ENCODE peak calls at places on chromosomes 13 and 19, in five cellular contexts. K is spleen, X is small intestine, L is cardiac muscle cell, F is RWPE1. B is an unnamed sample.

GRCh38 chr19:15652559-15653278 is 12.0 kb downstream of the CYP4F3 start:
- DNase-seq in L (no peak), F (no peak), K (no peak), X (no peak), B (no peak)

GRCh38 chr19:40223135-40223822 is 3.2 kb downstream of the CCNP start:
- DNase-seq in K (no peak), F (no peak), X (peak), L (no peak), B (no peak)

GRCh38 chr13:46386996-46387851 is at the start of gene RUBCNL:
- DNase-seq in X (peak), F (peak), K (peak), L (no peak), B (peak)

GRCh38 chr19:40724315-40724714 is 7.4 kb downstream of the ITPKC start:
- DNase-seq in L (no peak), F (no peak), X (no peak), K (no peak), B (no peak)

GRCh38 chr13:22055259-22055658 is 384.4 kb downstream of the FGF9 start:
- DNase-seq in F (no peak), K (no peak), L (no peak), X (no peak), B (no peak)

GRCh38 chr19:19459707-19460251 is 54.3 kb downstream of the GATAD2A start:
- DNase-seq in K (peak), X (peak), F (peak), L (peak), B (no peak)

GRCh38 chr13:41384749-41385503 is 72.4 kb upstream of the RGCC start:
- DNase-seq in K (no peak), F (peak), L (peak), X (no peak), B (no peak)

GRCh38 chr13:94558721-94559120 is 37.2 kb downstream of the TGDS start:
- DNase-seq in L (no peak), X (peak), F (no peak), K (no peak), B (no peak)

GRCh38 chr13:51620165-51620983 is 36.1 kb downstream of the WDFY2 start:
- DNase-seq in F (no peak), K (no peak), X (no peak), L (no peak), B (peak)

GRCh38 chr13:93146584-93147292 is 79.9 kb upstream of the GPC6 start:
- DNase-seq in K (no peak), L (peak), F (no peak), X (no peak), B (no peak)

GRCh38 chr19:53944933-53945332 is 17.8 kb upstream of the CACNG8 start:
- DNase-seq in K (no peak), L (no peak), X (no peak), F (no peak), B (no peak)

GRCh38 chr13:37303610-37304009 is 198.1 kb upstream of the CSNK1A1L start:
- DNase-seq in X (no peak), F (no peak), L (no peak), K (no peak), B (no peak)

GRCh38 chr13:37306778-37307544 is 201.5 kb upstream of the CSNK1A1L start:
- DNase-seq in K (no peak), L (peak), X (no peak), F (peak), B (no peak)
- H3K27ac ChIP-seq in K (no peak), L (no peak), X (no peak), F (peak), B (no peak)

DNA sequence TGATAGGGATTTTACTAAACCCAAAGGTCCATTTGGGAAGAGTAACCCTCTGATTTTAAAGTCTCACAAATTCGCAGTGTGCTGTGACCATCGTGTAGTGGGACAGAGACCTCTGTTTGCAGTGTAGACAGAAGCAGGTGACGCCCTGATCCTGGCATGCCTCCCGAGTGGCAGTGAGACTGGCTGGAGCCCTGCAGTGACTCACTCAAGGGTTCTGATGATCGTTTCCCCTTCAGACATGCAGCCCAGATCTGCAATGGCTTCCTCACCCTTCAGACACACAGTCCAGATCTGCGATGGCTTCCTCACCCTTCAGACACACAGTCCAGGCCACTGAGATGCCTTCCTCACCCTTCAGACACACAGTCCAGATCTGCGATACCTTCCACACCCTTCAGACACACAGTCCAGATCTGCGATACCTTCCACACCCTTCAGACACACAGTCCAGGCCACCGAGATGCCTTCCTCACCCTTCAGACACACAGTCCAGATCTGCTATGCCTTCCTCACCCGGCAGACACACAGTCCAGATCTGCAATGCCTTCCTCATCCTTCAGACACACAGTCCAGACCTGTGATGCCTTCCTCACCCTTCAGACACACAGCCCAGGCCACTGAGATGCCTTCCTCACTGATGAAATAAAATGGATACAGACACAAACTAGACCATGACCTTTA is 125.2 kb downstream of the ATP11A start:
- DNase-seq in X (no peak), K (no peak), F (no peak), L (peak), B (no peak)
- H3K27ac ChIP-seq in X (no peak), K (no peak), F (no peak), L (peak), B (no peak)

GRCh38 chr13:109678459-109678858 is 107.9 kb downstream of the IRS2 start:
- DNase-seq in F (no peak), K (no peak), X (no peak), L (no peak), B (no peak)
- H3K27ac ChIP-seq in F (no peak), K (no peak), X (no peak), L (no peak), B (no peak)

GRCh38 chr19:32067686-32068085 is 277.7 kb upstream of the ZNF507 start:
- DNase-seq in K (no peak), F (no peak), L (no peak), X (no peak), B (no peak)
- H3K27ac ChIP-seq in K (no peak), F (no peak), L (no peak), X (no peak), B (no peak)

GRCh38 chr19:49559443-49559842 is 20.9 kb downstream of the NOSIP start:
- DNase-seq in L (no peak), X (no peak), K (no peak), F (no peak), B (no peak)
- H3K27ac ChIP-seq in L (no peak), X (peak), K (no peak), F (peak), B (peak)

GRCh38 chr19:47228937-47229673 is 1.9 kb downstream of the BBC3 start:
- DNase-seq in F (no peak), L (no peak), K (no peak), X (no peak), B (peak)
- H3K27ac ChIP-seq in F (peak), L (no peak), K (peak), X (no peak), B (peak)

GRCh38 chr13:65932013-65932412 is 1298.1 kb downstream of the PCDH9 start:
- DNase-seq in F (no peak), L (no peak), K (no peak), X (no peak), B (no peak)

GRCh38 chr13:65929436-65929835 is 1300.7 kb downstream of the PCDH9 start:
- DNase-seq in X (no peak), L (no peak), K (no peak), F (no peak), B (no peak)

GRCh38 chr13:65936249-65936648 is 1293.9 kb downstream of the PCDH9 start:
- DNase-seq in F (no peak), K (no peak), L (no peak), X (no peak), B (no peak)

GRCh38 chr13:65926750-65927171 is 1303.4 kb downstream of the PCDH9 start:
- DNase-seq in K (no peak), F (no peak), L (peak), X (no peak), B (no peak)

GRCh38 chr13:65932587-65933239 is 1297.4 kb downstream of the PCDH9 start:
- DNase-seq in F (peak), K (no peak), X (no peak), L (no peak), B (no peak)
- H3K27ac ChIP-seq in F (no peak), K (no peak), X (no peak), L (no peak), B (no peak)

GRCh38 chr19:37594064-37594981 is at the start of the genes ZNF540 and ZNF571:
- DNase-seq in K (peak), F (peak), L (peak), X (peak), B (peak)
- H3K27ac ChIP-seq in K (peak), F (peak), L (peak), X (peak), B (peak)

GRCh38 chr19:46284635-46285034 is 12.2 kb upstream of the HIF3A start:
- DNase-seq in L (no peak), F (no peak), K (no peak), X (no peak), B (no peak)

GRCh38 chr19:46291829-46292228 is 5.0 kb upstream of the HIF3A start:
- DNase-seq in K (no peak), X (no peak), L (no peak), F (no peak), B (no peak)

GRCh38 chr19:46289724-46290619 is 6.9 kb upstream of the HIF3A start:
- DNase-seq in L (no peak), X (no peak), F (no peak), K (no peak), B (no peak)

GRCh38 chr19:46287585-46287984 is 9.3 kb upstream of the HIF3A start:
- DNase-seq in F (no peak), X (no peak), K (no peak), L (peak), B (no peak)

DNA sequence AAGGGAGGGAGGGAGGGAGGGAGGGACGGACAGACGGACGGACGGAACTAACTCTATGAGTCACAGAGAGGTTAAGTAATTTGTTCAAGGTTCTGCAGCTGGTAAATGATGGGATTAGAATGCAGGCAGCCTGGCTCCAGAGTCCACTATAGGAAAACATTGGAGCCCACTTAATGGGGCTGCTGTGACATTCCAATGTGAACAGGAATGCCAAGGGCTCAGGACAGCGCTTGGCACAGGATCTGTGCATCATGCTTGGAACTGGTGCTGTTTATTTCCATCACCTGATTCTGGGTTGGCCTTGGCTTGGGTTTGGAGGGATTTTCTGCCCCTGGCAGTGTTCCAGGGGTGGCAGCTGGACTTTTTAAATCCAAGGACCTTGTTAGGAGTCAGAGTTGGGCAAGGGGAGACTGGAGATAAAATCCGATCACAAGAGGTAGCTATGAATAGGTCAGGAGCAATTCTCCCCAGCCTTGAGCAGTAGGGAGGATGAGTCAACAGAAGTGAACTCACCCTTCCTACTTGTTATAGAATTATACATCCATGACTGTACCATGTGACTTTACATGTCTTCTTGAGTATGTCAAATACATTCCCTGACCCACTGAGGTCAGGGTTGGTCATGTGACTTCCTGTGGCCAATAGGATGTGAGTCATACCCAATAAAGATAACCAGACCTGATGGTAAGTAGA is 7.8 kb upstream of the HIF3A start:
- DNase-seq in X (peak), F (peak), K (no peak), L (peak), B (no peak)
- H3K27ac ChIP-seq in X (no peak), F (peak), K (peak), L (no peak), B (no peak)

B was measured in caudate nucleus.